ENCODE peak calls at places on chromosomes 11 and 22, in eight cellular contexts. H is epithelial cell of esophagus, W is cardiac fibroblast, T is colonic mucosa, G is neural crest cell, Q is psoas muscle, C is GM20000, O is HFF-Myc. S is an unnamed sample.

GRCh38 chr11:116686891-116687290 is 85.9 kb downstream of the BUD13 start:
- DNase-seq in H (no peak), W (no peak), T (no peak), G (no peak), Q (no peak), C (peak; percentile 3), O (no peak), S (no peak)

GRCh38 chr22:37154925-37155712 is 5.4 kb upstream of the IL2RB start:
- DNase-seq in H (peak; percentile 38), W (no peak), T (no peak), G (no peak), Q (no peak), C (no peak), O (no peak), S (peak; percentile 55)

GRCh38 chr11:27471588-27472397 is 797 bp downstream of the LGR4 start:
- DNase-seq in H (peak; percentile 39), W (peak; percentile 32), T (peak; percentile 47), G (peak; percentile 26), Q (peak; percentile 55), C (peak; percentile 63), O (no peak), S (peak; percentile 43)

GRCh38 chr11:8813658-8814057 is 97.3 kb upstream of the AKIP1 start:
- DNase-seq in H (peak; percentile 87), W (peak; percentile 92), T (peak; percentile 83), G (peak; percentile 75), Q (peak; percentile 83), C (peak; percentile 80), O (peak; percentile 82), S (peak; percentile 40)

GRCh38 chr11:65496304-65497140 is 2.3 kb upstream of the MALAT1 start:
- DNase-seq in H (peak; percentile 21), W (peak; percentile 77), T (no peak), G (no peak), Q (no peak), C (no peak), O (peak; percentile 65), S (no peak)

GRCh38 chr11:78033040-78033439 is 10.0 kb upstream of the KCTD14 start:
- DNase-seq in H (no peak), W (no peak), T (no peak), G (no peak), Q (no peak), C (no peak), O (no peak), S (no peak)

GRCh38 chr11:2991477-2992233 is 474 bp downstream of the NAP1L4 start:
- DNase-seq in H (peak; percentile 72), W (peak; percentile 57), T (peak; percentile 54), G (no peak), Q (no peak), C (no peak), O (no peak), S (no peak)

GRCh38 chr11:66326261-66327111 is 9.6 kb upstream of the CD248 start:
- DNase-seq in H (no peak), W (peak; percentile 72), T (no peak), G (no peak), Q (peak; percentile 81), C (no peak), O (no peak), S (no peak)

GRCh38 chr11:13578514-13579140 is 82.8 kb upstream of the PTH start:
- DNase-seq in H (no peak), W (no peak), T (no peak), G (no peak), Q (no peak), C (no peak), O (no peak), S (no peak)

GRCh38 chr11:87137711-87138110 is 100.0 kb downstream of the TMEM135 start:
- DNase-seq in H (no peak), W (peak; percentile 57), T (no peak), G (no peak), Q (no peak), C (no peak), O (peak; percentile 64), S (no peak)

GRCh38 chr11:78783846-78784245 is 209.2 kb upstream of the NARS2 start:
- DNase-seq in H (no peak), W (no peak), T (no peak), G (no peak), Q (no peak), C (no peak), O (no peak), S (no peak)

GRCh38 chr22:46024136-46024840 is 47.3 kb upstream of the WNT7B start:
- DNase-seq in H (no peak), W (no peak), T (no peak), G (no peak), Q (no peak), C (no peak), O (no peak), S (no peak)

GRCh38 chr11:60946601-60947265 is 5.2 kb downstream of the SLC15A3 start:
- DNase-seq in H (no peak), W (no peak), T (no peak), G (no peak), Q (no peak), C (no peak), O (no peak), S (no peak)

GRCh38 chr11:26621147-26621546 is 49.1 kb upstream of the MUC15 start:
- DNase-seq in H (peak; percentile 96), W (peak; percentile 57), T (no peak), G (no peak), Q (no peak), C (no peak), O (peak; percentile 16), S (no peak)

GRCh38 chr11:35303596-35304392 is 115.6 kb downstream of the SLC1A2 start:
- DNase-seq in H (peak; percentile 65), W (peak; percentile 95), T (peak; percentile 54), G (no peak), Q (peak; percentile 78), C (no peak), O (no peak), S (no peak)

DNA sequence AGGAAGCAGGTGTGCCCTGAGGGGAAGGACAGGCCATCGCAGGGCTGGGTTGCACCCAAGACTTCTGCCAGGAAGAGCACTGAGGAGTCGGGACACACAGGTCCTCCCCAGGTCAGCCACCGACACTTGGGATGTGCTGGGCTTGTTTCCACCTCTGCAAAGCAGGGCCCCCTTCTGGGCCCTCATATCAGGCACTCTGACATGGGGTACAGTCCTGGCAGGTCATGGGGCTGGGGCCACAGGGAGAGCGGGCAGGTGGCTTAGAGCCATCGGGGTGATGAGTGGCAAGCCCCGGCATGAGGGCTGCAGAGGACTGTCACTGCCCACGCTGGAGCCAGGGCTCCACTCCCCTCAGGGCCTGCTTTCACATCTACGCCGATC is 7.9 kb upstream of the ADORA2A start:
- DNase-seq in H (no peak), W (no peak), T (no peak), G (no peak), Q (peak; percentile 48), C (no peak), O (no peak), S (no peak)
- TF ChIP-seq CTCF in H (no peak), W (no peak), T (no peak), G (no peak), Q (no peak), C (no peak), O (no peak), S (no peak)

GRCh38 chr11:132992838-132993680 is 539.2 kb downstream of the OPCML start:
- DNase-seq in H (no peak), W (no peak), T (no peak), G (no peak), Q (no peak), C (no peak), O (no peak), S (no peak)
- TF ChIP-seq CTCF in H (peak; percentile 28), W (no peak), T (no peak), G (no peak), Q (no peak), C (no peak), O (no peak), S (no peak)

DNA sequence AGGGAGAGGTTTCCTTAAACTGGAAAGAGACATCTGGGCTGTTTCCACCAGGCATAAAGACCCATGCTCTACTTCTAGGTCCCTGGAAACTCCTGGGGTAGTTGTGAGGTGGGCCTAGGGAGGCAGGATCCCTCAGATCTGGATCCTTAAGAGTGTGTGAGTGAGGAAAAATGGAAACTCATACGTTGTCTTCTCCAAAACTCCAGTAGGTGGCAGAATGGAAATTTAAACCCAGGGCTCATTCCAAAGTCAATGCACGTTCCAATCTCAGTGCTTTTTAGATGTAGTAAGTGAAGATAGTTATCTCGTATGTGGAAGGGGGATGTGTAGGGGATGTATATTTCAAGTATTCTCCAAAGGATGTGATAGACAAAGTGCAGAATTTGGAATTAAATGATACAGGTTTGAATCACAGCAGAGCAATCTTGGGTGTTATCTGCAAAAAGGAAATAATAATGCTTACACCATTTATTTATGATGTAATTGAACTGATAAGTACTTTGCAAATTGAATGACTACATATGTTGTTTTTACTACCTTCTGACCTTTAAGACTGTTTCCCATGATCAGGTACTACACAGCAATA is 13.1 kb upstream of the MMP1 start:
- DNase-seq in H (peak; percentile 58), W (no peak), T (no peak), G (peak; percentile 3), Q (no peak), C (no peak), O (peak; percentile 31), S (no peak)
- TF ChIP-seq CTCF in H (peak; percentile 72), W (peak; percentile 55), T (peak; percentile 39), G (peak; percentile 61), Q (no peak), C (no peak), O (peak; percentile 56), S (peak; percentile 42)

GRCh38 chr22:24937114-24937513 is 9.4 kb downstream of the LHFPL7 start:
- DNase-seq in H (peak; percentile 55), W (peak; percentile 58), T (no peak), G (peak; percentile 10), Q (no peak), C (no peak), O (no peak), S (no peak)
- TF ChIP-seq CTCF in H (peak; percentile 57), W (peak; percentile 46), T (no peak), G (peak; percentile 46), Q (no peak), C (no peak), O (peak; percentile 26), S (peak; percentile 32)

DNA sequence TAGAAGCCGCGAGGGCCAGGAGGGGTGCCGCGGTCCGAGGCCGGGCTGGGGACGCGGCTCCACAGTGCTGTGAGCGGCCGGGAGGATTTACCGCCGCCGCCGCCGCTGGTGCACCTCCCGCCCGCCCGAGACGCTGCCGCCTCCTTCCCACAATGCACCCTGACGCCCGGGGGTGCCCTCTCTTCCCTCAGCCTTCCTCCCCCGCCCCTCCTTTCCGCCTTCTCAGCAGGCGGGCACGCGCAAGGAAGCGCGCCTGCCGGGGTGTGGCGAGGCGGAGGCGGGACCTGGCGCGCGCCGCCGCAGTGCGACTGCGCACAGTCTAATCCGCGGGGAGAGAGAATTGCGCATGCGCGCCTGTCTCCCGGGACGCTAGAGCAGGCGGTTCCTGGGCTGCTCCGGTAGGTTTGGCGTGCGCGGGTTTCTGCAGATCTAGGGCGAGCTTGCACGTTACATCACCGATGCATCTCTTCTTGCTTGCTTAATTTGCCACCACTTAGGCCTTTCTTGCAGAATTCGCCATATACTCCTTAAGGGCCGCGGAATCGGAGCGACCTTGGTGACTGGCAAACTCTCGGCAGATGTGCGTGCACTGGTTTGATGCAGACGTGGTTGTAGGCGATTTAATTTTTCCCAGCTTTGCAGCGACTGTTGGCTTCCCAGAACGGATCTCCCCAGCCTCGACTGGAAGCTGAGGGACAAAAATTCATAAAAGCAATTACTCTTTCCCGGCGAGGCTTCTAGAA is at the start of the genes GVQW3 and THAP12:
- DNase-seq in H (peak; percentile 99), W (peak; percentile 99), T (peak; percentile 97), G (peak; percentile 96), Q (peak; percentile 99), C (peak; percentile 99), O (peak; percentile 78), S (peak; percentile 98)
- TF ChIP-seq CTCF in H (no peak), W (no peak), T (no peak), G (no peak), Q (no peak), C (peak; percentile 35), O (no peak), S (peak; percentile 7)

GRCh38 chr11:819129-819931 is 616 bp downstream of the PNPLA2 start:
- DNase-seq in H (peak; percentile 92), W (peak; percentile 92), T (peak; percentile 94), G (peak; percentile 88), Q (peak; percentile 96), C (peak; percentile 97), O (no peak), S (peak; percentile 90)
- TF ChIP-seq CTCF in H (no peak), W (peak; percentile 8), T (no peak), G (peak; percentile 21), Q (peak; percentile 15), C (no peak), O (no peak), S (no peak)

S was measured in GM06990.